ENCODE peak calls at places on chromosomes 11 and 22, in four cellular contexts. H is stimulated activated CD4-positive, alpha-beta T cell treated with anti-CD3 and anti-CD28 coated beads, Interleukin-1b, Interleukin-23, amount 100 ng/mL, for 4 hours; G is stomach; U is T-helper 2 cell. Y is an unnamed sample.

GRCh38 chr11:1832181-1832988 is 2.4 kb upstream of the SYT8 start:
- DNase-seq in G (peak; percentile 68), H (peak; percentile 75), U (no peak), Y (peak; percentile 51)

GRCh38 chr11:1262172-1263006 is 39.5 kb downstream of the MUC5B start:
- DNase-seq in U (peak; percentile 92), G (peak; percentile 93), H (peak; percentile 83), Y (peak; percentile 70)

GRCh38 chr11:88384678-88385015 is 47.1 kb upstream of the CTSC start:
- DNase-seq in H (no peak), U (no peak), G (no peak), Y (no peak)

GRCh38 chr11:8777907-8778767 is 95.5 kb downstream of the RPL27A start:
- DNase-seq in G (no peak), U (no peak), H (no peak), Y (no peak)

GRCh38 chr11:125593113-125593761 is 585 bp downstream of the STT3A start:
- DNase-seq in H (no peak), G (no peak), U (peak; percentile 29), Y (no peak)

GRCh38 chr11:60767388-60767811 is 10.7 kb downstream of the MS4A15 start:
- DNase-seq in H (peak; percentile 20), G (no peak), U (peak; percentile 21), Y (no peak)

GRCh38 chr22:49971232-49972162 is 10.9 kb downstream of the PIM3 start:
- DNase-seq in G (peak; percentile 93), U (peak; percentile 47), H (peak; percentile 76), Y (no peak)

GRCh38 chr11:75249704-75250103 is 9.1 kb downstream of the TPBGL start:
- DNase-seq in G (no peak), U (no peak), H (no peak), Y (no peak)

GRCh38 chr11:47347134-47347533 is 5.4 kb downstream of the MYBPC3 start:
- DNase-seq in U (no peak), H (no peak), G (no peak), Y (no peak)

GRCh38 chr11:101717621-101718020 is 133.8 kb upstream of the TRPC6 start:
- DNase-seq in U (no peak), G (no peak), H (no peak), Y (no peak)

GRCh38 chr11:96464695-96465307 is 75.0 kb downstream of the JRKL start:
- DNase-seq in U (peak; percentile 67), H (no peak), G (no peak), Y (no peak)

GRCh38 chr22:26432619-26433311 is 3.7 kb downstream of the ASPHD2 start:
- DNase-seq in U (no peak), H (no peak), G (no peak), Y (no peak)

GRCh38 chr22:42083119-42083518 is 3.6 kb downstream of the SMDT1 start:
- DNase-seq in G (no peak), U (no peak), H (no peak), Y (no peak)

GRCh38 chr11:134207538-134208239 is 16.1 kb downstream of the NCAPD3 start:
- DNase-seq in H (peak; percentile 40), G (peak; percentile 57), U (peak; percentile 69), Y (peak; percentile 59)

GRCh38 chr11:74683279-74683871 is 47.9 kb downstream of the CHRDL2 start:
- DNase-seq in U (no peak), H (no peak), G (peak; percentile 29), Y (no peak)

GRCh38 chr22:48376428-48376827 is 1451.2 kb downstream of the BRD1 start:
- DNase-seq in H (no peak), U (no peak), G (no peak), Y (no peak)

GRCh38 chr22:43652845-43653244 is 159.3 kb downstream of the EFCAB6 start:
- DNase-seq in U (no peak), H (no peak), G (no peak), Y (no peak)

GRCh38 chr11:48019230-48019584 is 38.8 kb downstream of the PTPRJ start:
- DNase-seq in U (peak; percentile 86), G (no peak), H (no peak), Y (no peak)

GRCh38 chr11:64801591-64802369 is 1.2 kb downstream of the MAP4K2 start:
- DNase-seq in H (no peak), U (peak; percentile 21), G (no peak), Y (no peak)

GRCh38 chr22:29245626-29246385 is 22.0 kb downstream of the RHBDD3 start:
- DNase-seq in G (peak; percentile 81), U (peak; percentile 66), H (peak; percentile 54), Y (peak; percentile 55)

GRCh38 chr11:77560605-77561004 is 29.1 kb upstream of the AQP11 start:
- DNase-seq in G (no peak), U (no peak), H (no peak), Y (no peak)

GRCh38 chr11:128936546-128937275 is 6.0 kb downstream of the TP53AIP1 start:
- DNase-seq in G (no peak), U (no peak), H (no peak), Y (no peak)

GRCh38 chr22:27456696-27457503 is 344.7 kb downstream of the MN1 start:
- DNase-seq in U (no peak), G (no peak), H (no peak), Y (no peak)

GRCh38 chr11:61955416-61956135 is 5.4 kb downstream of the BEST1 start:
- DNase-seq in U (peak; percentile 55), H (no peak), G (no peak), Y (no peak)

GRCh38 chr11:123474994-123475393 is 44.9 kb downstream of the GRAMD1B start:
- DNase-seq in H (no peak), G (no peak), U (no peak), Y (no peak)

GRCh38 chr11:73226297-73227006 is 8.4 kb downstream of the P2RY2 start:
- DNase-seq in G (no peak), U (no peak), H (no peak), Y (no peak)

GRCh38 chr22:50329236-50329635 is 2.4 kb upstream of the DENND6B start:
- DNase-seq in H (no peak), U (no peak), G (no peak), Y (no peak)

GRCh38 chr11:109106201-109106906 is 315.6 kb upstream of the C11orf87 start:
- DNase-seq in G (no peak), U (no peak), H (no peak), Y (no peak)

GRCh38 chr11:61700221-61700620 is 20.0 kb downstream of the DAGLA start:
- DNase-seq in U (no peak), G (peak; percentile 83), H (no peak), Y (no peak)

Y was measured in activated T-helper 1 cell treated with anti-CD3 and anti-CD28 coated beads, Interleukin-12 subunit alpha, Interleukin-12 subunit beta, Interleukin-2, Interleukin-4 antibody, amounts not matched to agents 30 ng/mL and 10 ng/mL and 1 ng/mL, durations not matched to agents 14 hours and 24 hours and 36 hours.